ENCODE peak calls at places on chromosomes 6 and 20, in five cellular contexts. S is sigmoid colon, F is IMR-90, I is breast epithelium, R is K562. M is an unnamed sample.

GRCh38 chr6:3186974-3187382 is 29.6 kb upstream of the TUBB2A start:
- DNase-seq in S (no peak), I (no peak), F (no peak), R (no peak), M (no peak)

GRCh38 chr20:15902493-15902892 is 670.8 kb downstream of the KIF16B start:
- DNase-seq in F (no peak), R (no peak), S (no peak), I (no peak), M (no peak)

GRCh38 chr20:5714261-5715041 is 35.8 kb upstream of the SHLD1 start:
- DNase-seq in R (no peak), S (no peak), I (no peak), F (peak), M (no peak)

GRCh38 chr6:85403331-85404015 is 46.4 kb upstream of the NT5E start:
- DNase-seq in S (no peak), I (no peak), R (no peak), F (peak), M (no peak)

GRCh38 chr20:35699914-35700624 is 864 bp downstream of the ROMO1 start:
- DNase-seq in R (no peak), I (no peak), S (peak), F (peak), M (no peak)

GRCh38 chr6:138719011-138719635 is 54.4 kb upstream of the CCDC28A start:
- DNase-seq in R (no peak), F (peak), I (no peak), S (no peak), M (no peak)

GRCh38 chr6:160042788-160043301 is 74.0 kb downstream of the IGF2R start:
- DNase-seq in S (no peak), R (no peak), F (peak), I (no peak), M (no peak)

GRCh38 chr6:16681260-16681873 is 79.9 kb downstream of the ATXN1 start:
- DNase-seq in I (no peak), S (no peak), F (peak), R (no peak), M (no peak)

GRCh38 chr6:35146453-35146852 is 5.3 kb upstream of the TCP11 start:
- DNase-seq in R (peak), I (no peak), F (peak), S (no peak), M (peak)

GRCh38 chr6:130020106-130020851 is 1.9 kb downstream of the L3MBTL3 start:
- DNase-seq in S (peak), R (peak), I (peak), F (no peak), M (peak)

GRCh38 chr20:36686504-36686903 is 40.5 kb upstream of the SLA2 start:
- DNase-seq in R (no peak), S (no peak), I (no peak), F (no peak), M (no peak)

DNA sequence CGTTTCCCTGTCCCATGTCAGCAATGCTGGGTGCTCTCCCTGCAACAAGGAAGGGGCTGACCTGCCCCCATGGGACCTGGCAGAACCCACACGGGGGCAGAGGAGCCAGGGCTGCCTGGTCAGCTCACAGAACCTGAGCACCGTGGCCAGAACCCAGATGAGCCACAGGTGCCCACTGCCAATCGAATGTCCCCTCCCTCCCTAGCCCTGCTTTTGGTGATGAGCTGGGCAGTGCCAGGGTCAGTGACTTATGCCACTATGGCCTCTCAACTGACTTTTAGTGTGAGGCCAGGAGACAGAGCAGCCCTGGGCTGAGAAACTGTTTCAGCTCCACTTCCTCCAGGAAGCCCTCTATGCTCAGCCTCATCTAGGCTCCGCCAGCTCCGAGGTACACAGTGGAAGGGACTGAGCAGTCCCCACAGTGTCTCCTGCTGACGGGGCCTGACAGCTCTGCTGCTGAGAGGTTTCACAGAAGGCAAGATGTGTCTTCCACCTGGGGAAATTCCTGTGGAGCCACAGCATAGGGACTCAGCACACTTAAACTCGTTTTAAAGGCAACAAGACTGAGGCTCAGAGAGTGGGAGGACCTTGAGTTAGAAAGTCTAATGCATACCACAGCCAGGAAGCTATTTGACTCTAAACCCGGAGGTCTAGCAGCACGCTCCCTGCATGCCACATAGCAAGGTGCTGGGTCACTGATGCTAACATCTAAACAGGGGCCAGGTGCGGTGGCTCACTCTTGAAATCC is 6.9 kb downstream of the ADA start:
- DNase-seq in R (no peak), F (no peak), I (no peak), S (no peak), M (no peak)
- TF ChIP-seq POLR2A in R (no peak), F (no peak), I (no peak), S (no peak), M (no peak)

DNA sequence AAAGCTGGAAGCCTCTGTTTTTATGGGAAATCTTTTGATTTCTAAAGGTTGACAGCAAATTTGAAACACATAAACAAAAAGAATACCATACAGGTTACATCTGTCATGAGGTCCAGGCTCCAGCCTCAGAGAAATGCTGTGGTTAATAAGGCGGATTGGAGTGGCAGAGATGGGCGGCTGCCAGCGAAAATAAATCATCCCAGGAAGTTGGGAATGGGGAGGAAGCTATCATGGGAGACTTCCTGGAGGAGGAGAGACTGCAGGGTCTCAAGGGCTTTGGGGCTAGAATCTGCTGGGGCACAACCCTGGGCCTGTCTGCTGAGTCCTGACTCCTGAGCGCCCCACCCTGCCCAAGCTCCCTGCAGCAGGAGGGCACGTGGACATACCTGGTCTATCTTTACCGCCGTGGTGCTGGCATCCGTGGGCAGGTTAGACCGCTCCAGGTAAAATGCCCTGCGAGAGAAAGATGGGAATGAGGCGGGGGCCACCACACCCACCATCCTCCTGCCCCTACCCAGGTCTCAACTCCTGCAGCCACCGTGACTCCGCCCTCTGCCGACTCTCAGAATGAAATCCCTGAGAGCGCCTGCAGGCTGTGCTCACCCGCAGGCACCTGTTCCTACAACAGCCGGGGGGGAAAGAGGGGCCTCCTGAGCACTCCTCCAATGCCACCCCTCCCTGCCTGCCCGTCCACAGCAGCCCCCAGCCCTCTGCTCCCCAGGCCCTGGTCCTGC is 197.3 kb downstream of the PREX1 start:
- DNase-seq in F (no peak), I (no peak), S (no peak), R (no peak), M (no peak)
- TF ChIP-seq CTCF in F (no peak), I (no peak), S (no peak), R (no peak), M (no peak)

GRCh38 chr20:43751167-43752050 is 24.6 kb upstream of the GTSF1L start:
- DNase-seq in I (no peak), R (no peak), F (peak), S (no peak), M (peak)
- TF ChIP-seq POLR2A in I (no peak), R (no peak), F (no peak), S (no peak), M (no peak)

GRCh38 chr6:1524040-1524480 is 85.7 kb upstream of the FOXC1 start:
- DNase-seq in S (no peak), F (peak), R (peak), I (peak), M (peak)
- TF ChIP-seq CTCF in S (peak), F (peak), R (peak), I (peak), M (no peak)

GRCh38 chr6:36335465-36336209 is 1.1 kb downstream of the BNIP5 start:
- DNase-seq in S (no peak), R (no peak), I (no peak), F (no peak), M (peak)
- TF ChIP-seq POLR2A in S (no peak), R (no peak), I (no peak), F (no peak), M (no peak)

GRCh38 chr6:13814176-13814937 is at the start of gene MCUR1:
- DNase-seq in R (peak), I (peak), F (peak), S (peak), M (peak)
- TF ChIP-seq CTCF in R (peak), I (no peak), F (peak), S (no peak), M (no peak)

GRCh38 chr6:44254957-44255808 is 2.1 kb downstream of the SLC35B2 start:
- DNase-seq in I (no peak), R (peak), S (no peak), F (no peak), M (no peak)

GRCh38 chr6:44256291-44257006 is 879 bp downstream of the SLC35B2 start:
- DNase-seq in R (no peak), F (no peak), I (no peak), S (no peak), M (peak)

GRCh38 chr6:44255848-44256247 is 1.5 kb downstream of the SLC35B2 start:
- DNase-seq in S (no peak), R (peak), I (no peak), F (no peak), M (no peak)

GRCh38 chr6:44253307-44254101 is 3.8 kb downstream of the SLC35B2 start:
- DNase-seq in R (no peak), F (no peak), I (no peak), S (no peak), M (peak)

DNA sequence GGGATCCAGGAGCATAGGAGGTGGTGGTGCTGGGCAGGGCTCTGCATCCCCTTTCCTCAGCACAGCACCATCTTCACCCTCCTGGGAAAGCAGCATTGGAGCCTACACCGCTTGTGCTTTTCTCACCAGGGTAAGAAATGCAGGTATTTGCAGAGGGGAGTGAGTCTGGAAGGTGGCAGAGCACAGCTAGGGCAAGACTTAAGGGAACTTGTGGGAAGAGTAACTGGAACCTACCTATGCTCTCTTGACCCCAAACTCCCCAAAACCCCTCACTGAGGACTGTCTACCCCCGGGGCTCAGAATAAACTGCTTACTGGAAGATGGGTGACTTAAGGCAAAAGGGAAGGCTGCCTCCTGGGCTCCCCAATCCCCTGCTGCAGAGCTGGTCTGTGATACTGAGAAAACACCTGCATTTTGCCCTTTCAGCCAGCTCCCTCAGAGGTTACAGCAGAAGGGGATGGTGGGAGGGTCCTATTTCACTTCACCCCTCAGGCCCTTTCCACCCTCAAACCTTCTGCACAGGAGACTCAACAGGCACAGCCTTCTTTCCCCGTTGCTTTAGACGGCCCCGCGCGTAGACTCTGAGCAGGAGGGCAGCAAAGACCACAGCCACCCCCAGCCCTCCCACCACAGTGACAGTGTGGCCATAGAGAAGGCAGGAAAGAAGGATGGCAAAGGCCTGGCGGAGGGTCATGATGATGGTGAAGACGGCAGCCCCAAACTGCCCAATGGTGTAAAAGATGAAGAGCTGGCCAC is 2.9 kb downstream of the SLC35B2 start:
- DNase-seq in I (no peak), F (no peak), R (peak), S (no peak), M (no peak)
- TF ChIP-seq POLR2A in I (no peak), F (peak), R (peak), S (no peak), M (no peak)

GRCh38 chr6:43174263-43175112 is 3.4 kb downstream of the SRF start:
- DNase-seq in F (peak), I (peak), R (peak), S (peak), M (peak)
- TF ChIP-seq CTCF in F (no peak), I (peak), R (no peak), S (no peak), M (peak)

GRCh38 chr6:11460001-11460668 is 77.4 kb upstream of the TMEM170B start:
- DNase-seq in I (no peak), R (no peak), S (no peak), F (peak), M (no peak)
- TF ChIP-seq POLR2A in I (no peak), R (no peak), S (no peak), F (no peak), M (no peak)

DNA sequence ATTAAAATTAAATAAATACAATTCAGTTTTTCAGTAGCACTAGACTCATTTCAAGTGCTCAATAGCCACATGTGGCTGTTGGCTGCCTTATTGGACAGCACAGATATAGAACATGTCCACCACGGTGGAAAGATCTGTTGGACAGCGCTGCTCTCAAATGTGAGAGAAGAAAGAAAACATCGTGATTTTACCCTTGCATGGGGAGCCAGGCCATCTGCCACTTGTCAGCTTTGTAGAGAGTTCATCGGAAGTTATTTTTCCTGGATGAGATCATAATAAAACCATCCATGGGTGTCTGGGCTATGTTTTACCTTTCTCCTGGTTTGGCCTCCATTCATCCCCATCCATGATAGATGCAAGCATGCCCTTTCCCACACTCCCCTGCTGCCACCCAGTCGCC is 5.8 kb upstream of the KIF3B start:
- DNase-seq in R (no peak), S (no peak), I (no peak), F (no peak), M (no peak)
- TF ChIP-seq CTCF in R (no peak), S (no peak), I (no peak), F (no peak), M (no peak)